ENCODE peak calls at places on chromosomes 4 and X, in nine cellular contexts. X is breast epithelium; P is PC-3; I is endothelial cell; V is pulmonary artery endothelial cell; C is progenitor cell of endocrine pancreas; F is osteoblast; U is RPMI8226; Y is CD4-positive, alpha-beta memory T cell. K is an unnamed sample.
A peak's percentile ranks its signal among the peaks of the same experiment; 100 is the strongest.

GRCh38 chr4:25654971-25655963 is at the start of gene SLC34A2:
- DNase-seq in X (no peak), P (no peak), I (peak; percentile 25), V (no peak), C (peak; percentile 54), F (peak; percentile 31), U (no peak), Y (no peak), K (peak; percentile 34)

GRCh38 chr4:75637176-75637575 is 6.8 kb upstream of the CDKL2 start:
- DNase-seq in X (no peak), P (no peak), I (no peak), V (no peak), C (no peak), F (no peak), U (no peak), Y (no peak), K (no peak)

GRCh38 chr4:6143603-6144181 is 56.7 kb downstream of the JAKMIP1 start:
- DNase-seq in X (no peak), P (no peak), I (no peak), V (no peak), C (no peak), F (no peak), U (no peak), Y (no peak), K (peak; percentile 50)

GRCh38 chrX:103554687-103555417 is 30.5 kb upstream of the TCEAL4 start:
- DNase-seq in X (no peak), P (no peak), I (peak; percentile 59), V (peak; percentile 19), C (peak; percentile 27), F (no peak), U (peak; percentile 67), Y (peak; percentile 65), K (peak; percentile 78)

GRCh38 chr4:126628933-126629332 is 1003.8 kb upstream of the INTU start:
- DNase-seq in X (no peak), P (no peak), I (no peak), V (no peak), C (no peak), F (no peak), U (no peak), Y (no peak), K (no peak)

GRCh38 chr4:111602848-111603247 is 542.4 kb upstream of the FAM241A start:
- DNase-seq in X (no peak), P (peak; percentile 31), I (no peak), V (no peak), C (no peak), F (no peak), U (no peak), Y (no peak), K (no peak)

GRCh38 chrX:642436-643210 is 12.0 kb downstream of the SHOX start:
- DNase-seq in X (no peak), P (no peak), I (no peak), V (no peak), C (peak; percentile 4), F (peak; percentile 41), U (no peak), Y (no peak), K (no peak)

GRCh38 chrX:11412715-11413623 is 119.8 kb downstream of the AMELX start:
- DNase-seq in X (no peak), P (no peak), I (no peak), V (peak; percentile 45), C (no peak), F (no peak), U (no peak), Y (no peak), K (peak; percentile 79)

GRCh38 chr4:187286536-187286935 is 562.9 kb upstream of the FAT1 start:
- DNase-seq in X (no peak), P (no peak), I (no peak), V (no peak), C (no peak), F (no peak), U (no peak), Y (no peak), K (no peak)

GRCh38 chrX:153776611-153777045 is 4.2 kb upstream of the SRPK3 start:
- DNase-seq in X (no peak), P (no peak), I (no peak), V (no peak), C (no peak), F (no peak), U (no peak), Y (no peak), K (no peak)

GRCh38 chr4:184156169-184156568 is 61.5 kb downstream of the ENPP6 start:
- DNase-seq in X (no peak), P (no peak), I (no peak), V (no peak), C (no peak), F (no peak), U (no peak), Y (no peak), K (no peak)

GRCh38 chrX:15349046-15349445 is 13.7 kb upstream of the PIGA start:
- DNase-seq in X (peak; percentile 52), P (peak; percentile 83), I (peak; percentile 41), V (peak; percentile 29), C (peak; percentile 15), F (no peak), U (peak; percentile 67), Y (peak; percentile 16), K (no peak)

GRCh38 chrX:21837056-21837455 is 2.4 kb upstream of the MBTPS2 start:
- DNase-seq in X (no peak), P (peak; percentile 6), I (no peak), V (no peak), C (no peak), F (no peak), U (no peak), Y (no peak), K (no peak)

GRCh38 chrX:16873106-16873505 is 2.9 kb upstream of the RBBP7 start:
- DNase-seq in X (no peak), P (peak; percentile 6), I (no peak), V (no peak), C (no peak), F (no peak), U (peak; percentile 32), Y (no peak), K (no peak)

GRCh38 chrX:77505227-77505626 is 58.0 kb downstream of the FGF16 start:
- DNase-seq in X (no peak), P (no peak), I (no peak), V (no peak), C (no peak), F (no peak), U (no peak), Y (no peak), K (no peak)

GRCh38 chr4:184843984-184844554 is 18.3 kb upstream of the ACSL1 start:
- DNase-seq in X (no peak), P (no peak), I (no peak), V (no peak), C (no peak), F (no peak), U (no peak), Y (no peak), K (no peak)

GRCh38 chr4:105061136-105061696 is 85.5 kb upstream of the TET2 start:
- DNase-seq in X (no peak), P (peak; percentile 85), I (no peak), V (peak; percentile 36), C (no peak), F (no peak), U (peak; percentile 17), Y (peak; percentile 6), K (no peak)

GRCh38 chrX:104482757-104483156 is 83.2 kb upstream of the IL1RAPL2 start:
- DNase-seq in X (no peak), P (peak; percentile 15), I (no peak), V (no peak), C (no peak), F (no peak), U (no peak), Y (no peak), K (no peak)

GRCh38 chr4:89101256-89102161 is 9.8 kb upstream of the TIGD2 start:
- DNase-seq in X (no peak), P (no peak), I (no peak), V (no peak), C (no peak), F (no peak), U (peak; percentile 22), Y (no peak), K (peak; percentile 29)

GRCh38 chrX:13340182-13340791 is 20.4 kb upstream of the ATXN3L start:
- DNase-seq in X (no peak), P (no peak), I (no peak), V (no peak), C (no peak), F (no peak), U (no peak), Y (no peak), K (no peak)

GRCh38 chr4:78642934-78643333 is 91.4 kb downstream of the ANXA3 start:
- DNase-seq in X (no peak), P (no peak), I (no peak), V (no peak), C (no peak), F (no peak), U (peak; percentile 61), Y (no peak), K (no peak)

GRCh38 chr4:74362347-74362746 is 2.6 kb upstream of the EREG start:
- DNase-seq in X (no peak), P (peak; percentile 69), I (no peak), V (no peak), C (no peak), F (no peak), U (no peak), Y (no peak), K (no peak)

GRCh38 chr4:15368906-15369305 is 58.9 kb upstream of the C1QTNF7 start:
- DNase-seq in X (no peak), P (peak; percentile 5), I (no peak), V (no peak), C (no peak), F (peak; percentile 52), U (no peak), Y (no peak), K (no peak)

GRCh38 chr4:4323705-4324534 is 33.9 kb downstream of the ZBTB49 start:
- DNase-seq in X (no peak), P (no peak), I (peak; percentile 38), V (peak; percentile 58), C (no peak), F (no peak), U (no peak), Y (no peak), K (peak; percentile 12)

GRCh38 chr4:114811564-114812360 is 213.2 kb downstream of the UGT8 start:
- DNase-seq in X (no peak), P (no peak), I (no peak), V (no peak), C (no peak), F (no peak), U (no peak), Y (no peak), K (no peak)

GRCh38 chr4:17494258-17494657 is 17.6 kb downstream of the QDPR start:
- DNase-seq in X (no peak), P (peak; percentile 37), I (no peak), V (no peak), C (no peak), F (peak; percentile 95), U (no peak), Y (no peak), K (no peak)

GRCh38 chr4:130820448-130820847 is 1724.5 kb downstream of the C4orf33 start:
- DNase-seq in X (no peak), P (no peak), I (no peak), V (no peak), C (no peak), F (no peak), U (no peak), Y (no peak), K (no peak)

GRCh38 chrX:69079278-69079677 is 86.0 kb downstream of the PJA1 start:
- DNase-seq in X (no peak), P (no peak), I (no peak), V (no peak), C (no peak), F (peak; percentile 86), U (no peak), Y (no peak), K (no peak)